ENCODE peak calls at places on chromosome 13, in nine cellular contexts. F is cardiac fibroblast; A is left ventricle myocardium inferior; D is omental fat pad; Y is CD4-positive, alpha-beta T cell; T is body of pancreas; G is breast epithelium; U is kidney; B is GM06990. R is an unnamed sample.

GRCh38 chr13:78325585-78325984 is 277.8 kb downstream of the POU4F1 start:
- DNase-seq in F (no peak), A (no peak), D (no peak), Y (no peak), T (no peak), G (no peak), U (no peak), B (no peak), R (no peak)

GRCh38 chr13:80084086-80084676 is 256.7 kb downstream of the SPRY2 start:
- DNase-seq in F (peak; percentile 98), A (no peak), D (no peak), Y (no peak), T (no peak), G (no peak), U (no peak), B (no peak), R (no peak)

GRCh38 chr13:113043931-113044330 is 61.7 kb upstream of the F7 start:
- DNase-seq in F (no peak), A (no peak), D (no peak), Y (no peak), T (no peak), G (no peak), U (peak; percentile 32), B (no peak), R (no peak)

GRCh38 chr13:20412761-20413355 is 112.8 kb downstream of the CRYL1 start:
- DNase-seq in F (peak; percentile 14), A (no peak), D (no peak), Y (no peak), T (no peak), G (no peak), U (no peak), B (no peak), R (no peak)

GRCh38 chr13:64164435-64164834 is 2748.8 kb upstream of the PCDH20 start:
- DNase-seq in F (no peak), A (no peak), D (no peak), Y (no peak), T (peak; percentile 12), G (no peak), U (peak; percentile 37), B (no peak), R (no peak)

GRCh38 chr13:111610879-111611278 is 290.4 kb downstream of the TEX29 start:
- DNase-seq in F (no peak), A (no peak), D (no peak), Y (no peak), T (no peak), G (no peak), U (no peak), B (no peak), R (no peak)

GRCh38 chr13:112464720-112465119 is 88.6 kb downstream of the SPACA7 start:
- DNase-seq in F (no peak), A (no peak), D (no peak), Y (no peak), T (no peak), G (no peak), U (peak; percentile 20), B (no peak), R (no peak)

GRCh38 chr13:92135509-92135908 is 737.1 kb downstream of the GPC5 start:
- DNase-seq in F (no peak), A (no peak), D (no peak), Y (no peak), T (no peak), G (no peak), U (no peak), B (no peak), R (no peak)

GRCh38 chr13:26473571-26474230 is 83.8 kb upstream of the WASF3 start:
- DNase-seq in F (no peak), A (no peak), D (no peak), Y (no peak), T (no peak), G (no peak), U (no peak), B (no peak), R (no peak)

GRCh38 chr13:99582511-99582910 is 81.2 kb downstream of the TM9SF2 start:
- DNase-seq in F (no peak), A (no peak), D (no peak), Y (no peak), T (no peak), G (no peak), U (no peak), B (no peak), R (no peak)

DNA sequence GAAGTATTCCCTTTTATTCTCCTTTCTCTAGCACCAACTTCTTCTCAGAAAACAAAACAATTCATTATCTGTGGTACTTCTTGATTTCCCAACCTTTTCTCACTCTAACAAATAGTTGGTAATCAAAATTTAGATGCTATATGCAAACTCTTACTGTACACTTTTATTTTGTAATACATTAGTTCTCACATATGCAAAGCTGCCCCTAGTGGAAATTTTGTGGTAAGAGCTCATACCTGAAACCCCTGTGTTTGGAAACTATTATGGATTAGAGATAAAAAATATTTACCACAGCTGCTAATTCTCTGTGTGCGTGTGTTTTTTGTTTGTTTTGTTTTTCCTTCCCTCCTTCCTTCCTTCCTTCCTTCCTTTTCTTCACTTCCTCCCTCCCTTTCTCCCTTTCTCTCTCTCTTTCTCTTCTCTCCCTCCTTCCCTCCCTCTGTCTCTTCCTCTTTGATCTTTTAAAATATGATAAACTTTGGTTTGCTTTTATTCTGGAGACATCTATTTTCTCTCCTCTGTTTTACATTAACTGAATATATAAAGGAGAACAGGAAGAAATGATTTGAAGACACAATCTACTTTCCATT is 537.4 kb downstream of the SLITRK6 start:
- DNase-seq in F (no peak), A (no peak), D (no peak), Y (no peak), T (no peak), G (no peak), U (no peak), B (no peak), R (no peak)
- TF ChIP-seq CTCF in F (peak; percentile 5), A (no peak), D (no peak), Y (no peak), T (no peak), G (no peak), U (no peak), B (no peak), R (no peak)

DNA sequence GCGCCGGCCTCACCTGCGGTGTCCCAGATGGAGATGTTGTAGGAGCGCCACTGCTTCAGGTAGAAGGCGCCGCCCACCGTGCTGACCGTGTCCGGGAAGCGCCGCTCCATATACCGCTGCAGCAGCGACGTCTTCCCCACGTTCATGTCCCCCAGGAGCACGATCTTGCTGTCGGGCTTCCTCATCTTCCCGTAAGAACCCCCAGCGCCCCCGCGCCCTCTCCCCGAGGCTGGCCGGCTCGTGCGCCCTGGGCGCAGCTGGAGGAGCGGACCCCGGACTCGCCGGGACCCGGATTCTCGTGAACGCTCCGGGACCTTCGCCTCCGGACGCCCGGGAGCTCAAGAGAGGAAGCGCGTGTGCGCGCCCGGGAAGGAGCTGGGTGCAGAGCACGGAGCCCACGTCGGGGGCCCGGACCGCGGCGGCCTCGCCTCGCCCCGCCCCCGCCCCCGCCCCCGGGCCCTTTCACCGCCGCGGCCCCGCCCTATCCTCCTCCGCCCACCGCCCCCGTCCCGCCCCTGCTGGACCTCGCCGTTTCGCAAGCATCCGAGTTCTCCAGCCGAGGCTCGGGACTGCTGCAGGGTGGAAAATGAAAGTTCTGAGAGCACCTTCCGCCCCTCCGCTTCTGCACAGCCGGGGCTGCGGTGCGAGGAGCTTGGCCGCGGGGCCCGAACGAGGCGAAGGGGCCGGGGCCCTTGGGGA is at the start of gene RAB20:
- DNase-seq in F (peak; percentile 82), A (peak; percentile 91), D (peak; percentile 48), Y (peak; percentile 27), T (peak; percentile 91), G (peak; percentile 84), U (peak; percentile 97), B (peak; percentile 79), R (peak; percentile 90)
- TF ChIP-seq CTCF in F (no peak), A (no peak), D (no peak), Y (no peak), T (no peak), G (no peak), U (no peak), B (no peak), R (no peak)

GRCh38 chr13:44819762-44820161 is 169.5 kb downstream of the NUFIP1 start:
- DNase-seq in F (no peak), A (no peak), D (no peak), Y (no peak), T (no peak), G (no peak), U (no peak), B (no peak), R (no peak)

GRCh38 chr13:44816701-44817684 is 172.3 kb downstream of the NUFIP1 start:
- DNase-seq in F (peak; percentile 68), A (no peak), D (no peak), Y (no peak), T (no peak), G (no peak), U (no peak), B (no peak), R (no peak)

GRCh38 chr13:44819245-44819644 is 170.0 kb downstream of the NUFIP1 start:
- DNase-seq in F (peak; percentile 86), A (no peak), D (no peak), Y (no peak), T (no peak), G (no peak), U (no peak), B (no peak), R (no peak)

GRCh38 chr13:44818016-44818415 is 171.3 kb downstream of the NUFIP1 start:
- DNase-seq in F (no peak), A (no peak), D (no peak), Y (no peak), T (no peak), G (no peak), U (no peak), B (no peak), R (no peak)

DNA sequence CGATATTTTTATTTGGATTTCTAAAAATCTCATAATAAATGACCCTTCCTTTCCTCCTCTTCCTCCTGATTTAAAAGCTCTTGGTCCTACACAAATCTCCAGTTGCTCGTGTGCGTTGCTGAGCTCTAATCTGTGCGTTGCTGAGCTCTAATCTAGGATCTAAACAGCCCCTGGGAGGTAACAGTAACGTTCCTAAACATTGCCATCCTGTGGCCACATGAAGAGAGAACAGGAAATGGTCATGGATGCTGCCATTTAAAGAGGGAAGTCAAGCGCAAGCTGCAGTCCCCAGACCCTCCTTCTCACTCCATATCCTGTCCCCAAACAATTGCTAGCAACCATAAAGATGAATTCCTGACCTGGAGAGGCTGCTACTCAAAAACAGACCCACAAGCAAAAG is 170.8 kb downstream of the NUFIP1 start:
- DNase-seq in F (peak; percentile 51), A (no peak), D (no peak), Y (no peak), T (no peak), G (no peak), U (no peak), B (no peak), R (no peak)
- TF ChIP-seq CTCF in F (no peak), A (no peak), D (no peak), Y (no peak), T (peak; percentile 48), G (no peak), U (no peak), B (peak; percentile 3), R (no peak)

DNA sequence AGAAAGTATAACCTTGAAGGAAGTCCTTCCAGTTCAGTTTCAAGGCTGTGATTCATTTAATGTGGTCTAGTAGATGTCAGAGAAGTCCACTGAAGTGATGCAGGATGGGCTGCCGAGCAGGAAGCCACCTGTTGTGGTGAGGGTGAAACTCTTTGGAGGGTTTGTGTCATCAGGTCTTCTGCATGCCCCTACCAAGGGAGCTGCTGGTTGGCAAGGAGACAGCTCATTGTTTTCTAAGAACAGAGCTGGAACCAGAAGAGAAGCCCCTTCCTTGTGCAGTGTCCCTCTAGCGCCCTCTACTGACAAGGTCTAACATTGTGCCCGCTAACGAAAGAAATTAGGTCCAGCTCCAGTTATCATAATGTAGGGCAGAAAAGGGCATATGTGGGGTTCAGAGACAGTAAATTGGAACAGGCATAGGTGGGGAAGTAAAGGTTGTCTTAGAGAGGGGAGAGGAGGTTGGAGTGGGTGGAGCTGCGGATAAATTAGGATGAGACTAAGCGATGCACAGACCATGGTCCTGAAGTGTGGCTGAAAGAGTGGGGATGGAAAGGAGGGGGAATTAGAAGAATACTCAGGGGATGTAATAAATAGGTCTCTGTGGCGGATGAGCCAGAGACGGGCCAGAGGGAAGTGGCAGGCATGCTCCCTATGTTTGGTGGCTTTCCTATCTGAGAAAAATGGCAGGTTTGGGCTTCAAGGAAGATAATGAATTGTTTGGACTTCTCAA is 123.2 kb downstream of the OLFM4 start:
- DNase-seq in F (peak; percentile 11), A (no peak), D (no peak), Y (no peak), T (peak; percentile 64), G (no peak), U (no peak), B (peak; percentile 38), R (no peak)
- TF ChIP-seq CTCF in F (peak; percentile 49), A (peak; percentile 76), D (peak; percentile 28), Y (no peak), T (peak; percentile 75), G (peak; percentile 49), U (peak; percentile 44), B (peak; percentile 90), R (peak; percentile 72)

R was measured in CD14-positive monocyte.